ENCODE peak calls at places on chromosomes 12 and 14, in six cellular contexts. One of them, this sample, is unnamed.

GRCh38 chr14:75661499-75661814 is 411 bp downstream of the TTLL5 start:
- DNase-seq in neuronal stem cell: no peak
- DNase-seq in heart left ventricle: no peak
- DNase-seq in breast epithelium: no peak
- DNase-seq in CD4-positive, alpha-beta T cell: no peak
- DNase-seq in upper lobe of left lung: no peak
- DNase-seq in this sample: no peak

GRCh38 chr12:119704065-119704747 is 36.3 kb downstream of the PRKAB1 start:
- DNase-seq in neuronal stem cell: no peak
- DNase-seq in heart left ventricle: peak
- DNase-seq in breast epithelium: no peak
- DNase-seq in CD4-positive, alpha-beta T cell: no peak
- DNase-seq in upper lobe of left lung: no peak
- DNase-seq in this sample: peak

GRCh38 chr14:81172353-81172752 is 48.4 kb downstream of the GTF2A1 start:
- DNase-seq in neuronal stem cell: no peak
- DNase-seq in heart left ventricle: no peak
- DNase-seq in breast epithelium: no peak
- DNase-seq in CD4-positive, alpha-beta T cell: no peak
- DNase-seq in upper lobe of left lung: no peak
- DNase-seq in this sample: no peak

GRCh38 chr12:57479376-57480115 is at the start of gene ARHGAP9:
- DNase-seq in neuronal stem cell: no peak
- DNase-seq in heart left ventricle: no peak
- DNase-seq in breast epithelium: no peak
- DNase-seq in CD4-positive, alpha-beta T cell: peak
- DNase-seq in upper lobe of left lung: peak
- DNase-seq in this sample: no peak

GRCh38 chr12:75658826-75659823 is 147.7 kb upstream of the KRR1 start:
- DNase-seq in neuronal stem cell: no peak
- DNase-seq in heart left ventricle: no peak
- DNase-seq in breast epithelium: no peak
- DNase-seq in CD4-positive, alpha-beta T cell: no peak
- DNase-seq in upper lobe of left lung: no peak
- DNase-seq in this sample: peak

GRCh38 chr14:30990766-30991165 is 34.7 kb upstream of the AP4S1 start:
- DNase-seq in neuronal stem cell: no peak
- DNase-seq in heart left ventricle: no peak
- DNase-seq in breast epithelium: no peak
- DNase-seq in CD4-positive, alpha-beta T cell: no peak
- DNase-seq in upper lobe of left lung: no peak
- DNase-seq in this sample: no peak

GRCh38 chr12:48999371-49000131 is at the start of gene DDN:
- DNase-seq in neuronal stem cell: no peak
- DNase-seq in heart left ventricle: peak
- DNase-seq in breast epithelium: no peak
- DNase-seq in CD4-positive, alpha-beta T cell: no peak
- DNase-seq in upper lobe of left lung: no peak
- DNase-seq in this sample: no peak

GRCh38 chr14:74035556-74035955 is 16.4 kb downstream of the BBOF1 start:
- DNase-seq in neuronal stem cell: no peak
- DNase-seq in heart left ventricle: no peak
- DNase-seq in breast epithelium: no peak
- DNase-seq in CD4-positive, alpha-beta T cell: no peak
- DNase-seq in upper lobe of left lung: no peak
- DNase-seq in this sample: no peak

GRCh38 chr12:102543931-102544485 is 63.6 kb upstream of the IGF1 start:
- DNase-seq in neuronal stem cell: no peak
- DNase-seq in heart left ventricle: no peak
- DNase-seq in breast epithelium: no peak
- DNase-seq in CD4-positive, alpha-beta T cell: no peak
- DNase-seq in upper lobe of left lung: no peak
- DNase-seq in this sample: no peak

GRCh38 chr12:130856088-130856487 is 15.8 kb upstream of the RAN start:
- DNase-seq in neuronal stem cell: no peak
- DNase-seq in heart left ventricle: no peak
- DNase-seq in breast epithelium: no peak
- DNase-seq in CD4-positive, alpha-beta T cell: no peak
- DNase-seq in upper lobe of left lung: no peak
- DNase-seq in this sample: no peak

GRCh38 chr12:130862161-130862560 is 9.7 kb upstream of the RAN start:
- DNase-seq in neuronal stem cell: no peak
- DNase-seq in heart left ventricle: no peak
- DNase-seq in breast epithelium: no peak
- DNase-seq in CD4-positive, alpha-beta T cell: no peak
- DNase-seq in upper lobe of left lung: no peak
- DNase-seq in this sample: no peak

GRCh38 chr12:130858084-130858483 is 13.8 kb upstream of the RAN start:
- DNase-seq in neuronal stem cell: no peak
- DNase-seq in heart left ventricle: no peak
- DNase-seq in breast epithelium: no peak
- DNase-seq in CD4-positive, alpha-beta T cell: no peak
- DNase-seq in upper lobe of left lung: no peak
- DNase-seq in this sample: no peak

GRCh38 chr12:130860311-130860710 is 11.6 kb upstream of the RAN start:
- DNase-seq in neuronal stem cell: no peak
- DNase-seq in heart left ventricle: no peak
- DNase-seq in breast epithelium: no peak
- DNase-seq in CD4-positive, alpha-beta T cell: no peak
- DNase-seq in upper lobe of left lung: no peak
- DNase-seq in this sample: no peak

DNA sequence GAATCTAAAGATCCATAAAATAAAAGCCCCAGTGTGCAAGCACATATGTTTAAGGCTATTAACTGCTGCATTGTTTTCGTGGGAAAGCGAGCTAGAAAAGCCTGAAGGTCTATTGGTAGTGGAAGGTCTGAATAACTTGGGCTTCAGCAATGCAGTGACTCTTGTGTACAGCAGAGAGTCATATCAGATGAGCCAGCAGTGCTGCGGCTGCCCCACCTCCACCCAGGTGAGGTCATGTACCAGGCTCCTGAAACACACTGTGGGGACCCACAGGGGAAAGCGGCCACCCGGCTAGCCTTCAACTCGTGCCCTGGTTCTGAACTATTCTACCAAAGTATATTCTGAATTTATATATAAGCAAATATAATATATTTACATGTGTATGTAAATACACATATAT is 12.7 kb upstream of the RAN start:
- DNase-seq in neuronal stem cell: no peak
- DNase-seq in heart left ventricle: no peak
- DNase-seq in breast epithelium: no peak
- DNase-seq in CD4-positive, alpha-beta T cell: no peak
- DNase-seq in upper lobe of left lung: no peak
- DNase-seq in this sample: no peak
- H3K27ac ChIP-seq in neuronal stem cell: no peak
- H3K27ac ChIP-seq in heart left ventricle: no peak
- H3K27ac ChIP-seq in breast epithelium: no peak
- H3K27ac ChIP-seq in CD4-positive, alpha-beta T cell: no peak
- H3K27ac ChIP-seq in upper lobe of left lung: no peak
- H3K27ac ChIP-seq in this sample: no peak

GRCh38 chr12:21934173-21934572 is 7.1 kb downstream of the ABCC9 start:
- DNase-seq in neuronal stem cell: no peak
- DNase-seq in heart left ventricle: no peak
- DNase-seq in breast epithelium: no peak
- DNase-seq in CD4-positive, alpha-beta T cell: no peak
- DNase-seq in upper lobe of left lung: no peak
- DNase-seq in this sample: no peak

GRCh38 chr12:21939435-21939834 is 1.8 kb downstream of the ABCC9 start:
- DNase-seq in neuronal stem cell: no peak
- DNase-seq in heart left ventricle: peak
- DNase-seq in breast epithelium: no peak
- DNase-seq in CD4-positive, alpha-beta T cell: no peak
- DNase-seq in upper lobe of left lung: no peak
- DNase-seq in this sample: no peak

GRCh38 chr12:21938879-21939278 is 2.3 kb downstream of the ABCC9 start:
- DNase-seq in neuronal stem cell: no peak
- DNase-seq in heart left ventricle: no peak
- DNase-seq in breast epithelium: no peak
- DNase-seq in CD4-positive, alpha-beta T cell: no peak
- DNase-seq in upper lobe of left lung: no peak
- DNase-seq in this sample: no peak

GRCh38 chr12:21933656-21934055 is 7.6 kb downstream of the ABCC9 start:
- DNase-seq in neuronal stem cell: no peak
- DNase-seq in heart left ventricle: no peak
- DNase-seq in breast epithelium: no peak
- DNase-seq in CD4-positive, alpha-beta T cell: no peak
- DNase-seq in upper lobe of left lung: no peak
- DNase-seq in this sample: no peak
- H3K27ac ChIP-seq in neuronal stem cell: no peak
- H3K27ac ChIP-seq in heart left ventricle: no peak
- H3K27ac ChIP-seq in breast epithelium: no peak
- H3K27ac ChIP-seq in CD4-positive, alpha-beta T cell: no peak
- H3K27ac ChIP-seq in upper lobe of left lung: no peak
- H3K27ac ChIP-seq in this sample: no peak

GRCh38 chr14:48622980-48623379 is 947.6 kb upstream of the MDGA2 start:
- DNase-seq in neuronal stem cell: no peak
- DNase-seq in heart left ventricle: no peak
- DNase-seq in breast epithelium: no peak
- DNase-seq in CD4-positive, alpha-beta T cell: no peak
- DNase-seq in upper lobe of left lung: no peak
- DNase-seq in this sample: no peak

DNA sequence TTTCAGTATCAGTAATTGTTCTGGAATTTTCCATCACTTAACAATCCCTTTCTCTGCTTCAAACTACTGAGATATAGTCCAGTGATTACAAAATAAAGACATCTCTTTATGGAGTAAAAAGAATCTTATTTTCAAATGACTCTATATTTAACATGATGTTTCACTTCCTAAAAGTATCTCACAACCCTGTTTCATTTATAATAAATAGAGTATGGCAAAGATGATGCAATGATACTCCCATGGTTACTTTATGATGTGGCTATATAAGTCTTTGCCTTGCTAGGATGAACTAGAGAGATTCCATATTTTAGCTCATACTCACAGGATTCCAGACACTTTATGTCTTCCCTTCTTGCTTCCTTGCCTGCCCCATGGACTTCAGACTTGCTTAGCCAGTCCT is 953.5 kb upstream of the MDGA2 start:
- DNase-seq in neuronal stem cell: no peak
- DNase-seq in heart left ventricle: no peak
- DNase-seq in breast epithelium: no peak
- DNase-seq in CD4-positive, alpha-beta T cell: no peak
- DNase-seq in upper lobe of left lung: no peak
- DNase-seq in this sample: no peak
- H3K27ac ChIP-seq in neuronal stem cell: no peak
- H3K27ac ChIP-seq in heart left ventricle: no peak
- H3K27ac ChIP-seq in breast epithelium: no peak
- H3K27ac ChIP-seq in CD4-positive, alpha-beta T cell: no peak
- H3K27ac ChIP-seq in upper lobe of left lung: no peak
- H3K27ac ChIP-seq in this sample: no peak

GRCh38 chr14:72616811-72617210 is 277.1 kb downstream of the DPF3 start:
- DNase-seq in neuronal stem cell: no peak
- DNase-seq in heart left ventricle: no peak
- DNase-seq in breast epithelium: no peak
- DNase-seq in CD4-positive, alpha-beta T cell: no peak
- DNase-seq in upper lobe of left lung: no peak
- DNase-seq in this sample: no peak
- H3K27ac ChIP-seq in neuronal stem cell: no peak
- H3K27ac ChIP-seq in heart left ventricle: peak
- H3K27ac ChIP-seq in breast epithelium: peak
- H3K27ac ChIP-seq in CD4-positive, alpha-beta T cell: no peak
- H3K27ac ChIP-seq in upper lobe of left lung: no peak
- H3K27ac ChIP-seq in this sample: no peak

DNA sequence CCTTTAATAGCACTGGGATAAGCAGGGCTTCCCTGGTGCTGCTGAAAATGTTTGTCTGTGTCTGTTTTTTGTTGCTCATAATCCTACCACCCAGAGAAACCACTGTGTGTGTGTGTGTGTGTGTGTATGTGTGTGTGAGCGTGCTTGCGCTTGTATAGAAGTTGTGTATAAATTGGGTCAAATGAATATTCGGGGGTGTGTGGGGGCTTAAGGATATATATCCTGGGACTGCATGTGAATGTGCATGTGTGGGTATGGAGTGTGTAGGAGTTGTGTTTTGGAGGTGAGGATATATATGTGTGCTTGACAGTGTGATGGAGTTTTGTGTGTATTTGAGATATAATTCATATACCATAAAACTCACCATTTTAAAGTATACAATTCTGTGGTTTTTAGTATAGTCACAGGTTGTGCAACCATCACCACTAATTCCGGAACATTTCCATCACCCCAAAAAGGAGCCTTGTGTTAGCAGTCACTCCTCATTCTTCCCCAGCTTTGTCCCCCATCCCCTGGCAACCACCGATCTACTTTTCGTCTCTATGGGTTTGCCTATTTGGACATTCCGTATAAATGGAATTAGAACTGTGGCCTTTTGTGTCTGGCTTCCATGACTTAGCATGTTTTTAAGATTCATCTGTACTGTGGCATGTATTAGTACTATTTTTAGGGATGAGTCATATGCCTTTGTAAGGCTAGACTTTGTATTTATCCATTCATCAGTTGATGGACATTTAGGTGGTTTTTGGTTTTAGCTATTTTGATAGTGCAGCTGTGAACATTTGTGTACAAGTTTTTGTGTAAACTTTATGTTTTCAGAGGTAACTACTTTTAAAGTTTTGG is 25.6 kb downstream of the TCTN1 start:
- DNase-seq in neuronal stem cell: no peak
- DNase-seq in heart left ventricle: no peak
- DNase-seq in breast epithelium: no peak
- DNase-seq in CD4-positive, alpha-beta T cell: no peak
- DNase-seq in upper lobe of left lung: no peak
- DNase-seq in this sample: no peak
- H3K27ac ChIP-seq in neuronal stem cell: no peak
- H3K27ac ChIP-seq in heart left ventricle: no peak
- H3K27ac ChIP-seq in breast epithelium: no peak
- H3K27ac ChIP-seq in CD4-positive, alpha-beta T cell: no peak
- H3K27ac ChIP-seq in upper lobe of left lung: no peak
- H3K27ac ChIP-seq in this sample: peak

This sample was measured in substantia nigra.